ENCODE peak calls at places on chromosomes 11 and 22, in four cellular contexts. J is fibroblast of the conjunctiva, Z is astrocyte of the spinal cord, L is ELF-1. O is an unnamed sample.

GRCh38 chr11:23205156-23205871 is 345.0 kb upstream of the CCDC179 start:
- DNase-seq in L (no peak), Z (peak; percentile 35), J (no peak), O (no peak)

GRCh38 chr11:66150140-66150539 is 80.1 kb downstream of the PACS1 start:
- DNase-seq in Z (no peak), L (no peak), J (no peak), O (no peak)

GRCh38 chr11:12232819-12233601 is 122.6 kb downstream of the MICAL2 start:
- DNase-seq in L (no peak), Z (peak; percentile 89), J (peak; percentile 70), O (no peak)

GRCh38 chr11:21814169-21814568 is 378.7 kb upstream of the ANO5 start:
- DNase-seq in J (no peak), L (no peak), Z (peak; percentile 1), O (peak; percentile 12)

GRCh38 chr22:41197808-41198585 is 7.1 kb upstream of the L3MBTL2 start:
- DNase-seq in J (no peak), Z (no peak), L (peak; percentile 68), O (peak; percentile 28)

GRCh38 chr11:76148207-76148606 is 58.1 kb downstream of the WNT11 start:
- DNase-seq in Z (no peak), L (no peak), J (no peak), O (peak; percentile 44)

GRCh38 chr22:21044931-21045584 is 688 bp upstream of the LRRC74B start:
- DNase-seq in L (no peak), Z (peak; percentile 87), J (peak; percentile 46), O (no peak)

GRCh38 chr11:17985517-17985916 is 27.3 kb downstream of the SERGEF start:
- DNase-seq in L (no peak), J (peak; percentile 12), Z (peak; percentile 59), O (peak; percentile 14)

GRCh38 chr11:62976109-62976508 is 8.7 kb downstream of the SLC22A6 start:
- DNase-seq in L (peak; percentile 23), J (no peak), Z (no peak), O (no peak)

GRCh38 chr11:17428930-17429329 is 40.5 kb upstream of the KCNJ11 start:
- DNase-seq in J (no peak), Z (no peak), L (no peak), O (no peak)

GRCh38 chr11:107116358-107116757 is 98.1 kb upstream of the GUCY1A2 start:
- DNase-seq in J (no peak), Z (no peak), L (no peak), O (no peak)

GRCh38 chr11:120613264-120614226 is 102.0 kb downstream of the GRIK4 start:
- DNase-seq in J (no peak), L (no peak), Z (no peak), O (no peak)

GRCh38 chr22:40463727-40464126 is 93.3 kb downstream of the SGSM3 start:
- DNase-seq in Z (no peak), J (no peak), L (no peak), O (no peak)

GRCh38 chr11:12642040-12642439 is 32.2 kb upstream of the TEAD1 start:
- DNase-seq in Z (peak; percentile 42), L (peak; percentile 46), J (peak; percentile 8), O (no peak)

GRCh38 chr22:30159561-30160353 is 79.5 kb downstream of the HORMAD2 start:
- DNase-seq in L (no peak), J (peak; percentile 40), Z (peak; percentile 82), O (no peak)

O was measured in LoVo.